ENCODE peak calls at places on chromosomes 4 and X, in nine cellular contexts. Q is dorsolateral prefrontal cortex; S is GM18507; N is non-pigmented ciliary epithelial cell; G is activated CD4-positive, alpha-beta T cell treated with anti-CD3 and anti-CD28 coated beads for 4 hours; B is NCI-H1092; Z is Daoy; M is psoas muscle; E is T-helper 1 cell. J is an unnamed sample.

GRCh38 chr4:101782546-101782945 is 8.0 kb upstream of the BANK1 start:
- DNase-seq in Z (no peak), E (no peak), M (no peak), N (no peak), S (no peak), Q (no peak), B (no peak), G (no peak), J (no peak)

GRCh38 chr4:48939785-48940184 is 33.2 kb upstream of the OCIAD2 start:
- DNase-seq in S (no peak), Q (no peak), G (no peak), M (no peak), Z (peak), E (no peak), B (no peak), N (peak), J (peak)

GRCh38 chr4:5752803-5753184 is 41.8 kb downstream of the EVC start:
- DNase-seq in M (no peak), N (no peak), G (no peak), S (no peak), Z (peak), Q (no peak), B (no peak), E (no peak), J (no peak)

GRCh38 chr4:167233523-167234387 is 539 bp downstream of the SPOCK3 start:
- DNase-seq in S (no peak), E (no peak), N (no peak), M (no peak), G (no peak), Z (peak), Q (peak), B (no peak), J (peak)

GRCh38 chrX:300334-300733 is 18.3 kb downstream of the GTPBP6 start:
- DNase-seq in N (no peak), Z (no peak), Q (no peak), B (no peak), E (no peak), M (no peak), S (no peak), G (no peak), J (no peak)

GRCh38 chr4:48439988-48440387 is 43.2 kb upstream of the SLC10A4 start:
- DNase-seq in M (no peak), Q (peak), B (no peak), Z (no peak), G (no peak), N (no peak), E (no peak), S (no peak), J (no peak)

GRCh38 chrX:70720721-70721120 is 187.8 kb downstream of the TEX11 start:
- DNase-seq in B (no peak), Q (no peak), M (no peak), S (no peak), E (no peak), G (no peak), N (no peak), Z (no peak), J (no peak)

GRCh38 chrX:14448406-14448805 is 80.9 kb upstream of the GLRA2 start:
- DNase-seq in B (no peak), G (no peak), Z (no peak), S (no peak), E (no peak), N (no peak), Q (no peak), M (no peak), J (no peak)

GRCh38 chr4:101256222-101256621 is 91.1 kb downstream of the PPP3CA start:
- DNase-seq in Q (no peak), E (no peak), N (no peak), Z (no peak), M (no peak), S (no peak), G (no peak), B (peak), J (no peak)

GRCh38 chr4:31360786-31361185 is 640.6 kb downstream of the PCDH7 start:
- DNase-seq in M (no peak), S (no peak), Q (no peak), E (no peak), G (no peak), Z (no peak), N (peak), B (no peak), J (peak)

GRCh38 chrX:103687696-103688191 is 1.2 kb upstream of the MORF4L2 start:
- DNase-seq in B (peak), M (peak), Z (peak), N (no peak), S (no peak), Q (peak), G (peak), E (peak), J (peak)

GRCh38 chrX:131845201-131845600 is 177.9 kb upstream of the STK26 start:
- DNase-seq in G (no peak), M (no peak), S (no peak), N (no peak), B (no peak), Z (no peak), E (no peak), Q (no peak), J (no peak)

GRCh38 chr4:138612428-138612827 is 370.3 kb upstream of the SLC7A11 start:
- DNase-seq in B (no peak), G (no peak), N (no peak), Q (no peak), S (no peak), M (no peak), E (no peak), Z (no peak), J (no peak)

GRCh38 chr4:151266542-151266941 is 10.4 kb upstream of the PRSS48 start:
- DNase-seq in N (peak), S (no peak), Z (no peak), Q (no peak), G (no peak), E (no peak), B (no peak), M (no peak), J (no peak)

GRCh38 chrX:47190445-47191269 is 3.0 kb upstream of the UBA1 start:
- DNase-seq in S (peak), B (peak), Z (peak), G (peak), M (peak), Q (peak), N (peak), E (peak), J (peak)

GRCh38 chr4:74583757-74584156 is 138.8 kb downstream of the AREG start:
- DNase-seq in G (no peak), N (no peak), S (no peak), B (no peak), Z (no peak), E (no peak), Q (no peak), M (no peak), J (no peak)

GRCh38 chrX:23699636-23700194 is 32.4 kb downstream of the PRDX4 start:
- DNase-seq in N (no peak), Q (no peak), B (no peak), E (no peak), M (no peak), G (peak), S (no peak), Z (peak), J (no peak)

GRCh38 chr4:16977081-16977480 is 78.6 kb upstream of the LDB2 start:
- DNase-seq in N (no peak), G (no peak), Z (no peak), M (no peak), Q (no peak), S (no peak), E (no peak), B (no peak), J (no peak)

GRCh38 chr4:173827707-173828106 is 297.7 kb upstream of the HAND2 start:
- DNase-seq in Z (no peak), E (no peak), S (no peak), B (no peak), N (no peak), M (no peak), G (no peak), Q (no peak), J (no peak)

GRCh38 chr4:13966241-13967195 is 339.0 kb upstream of the BOD1L1 start:
- DNase-seq in Z (peak), N (peak), G (no peak), S (no peak), E (no peak), Q (no peak), M (no peak), B (no peak), J (peak)

GRCh38 chr4:187840814-187841213 is 154.8 kb upstream of the ZFP42 start:
- DNase-seq in G (no peak), B (no peak), N (no peak), S (no peak), Z (no peak), Q (no peak), M (no peak), E (no peak), J (no peak)